ENCODE peak calls at places on chromosomes 2 and 18, in eight cellular contexts. F is endodermal cell, O is NB4, J is skeletal muscle cell, S is GM12878, Q is uterus, H is kidney, A is Karpas-422. E is an unnamed sample.

GRCh38 chr18:13390196-13390595 is 171.6 kb downstream of the LDLRAD4 start:
- DNase-seq in A (no peak), H (peak; percentile 72), Q (no peak), F (no peak), J (no peak), O (no peak), S (no peak), E (no peak)

GRCh38 chr2:118003396-118003824 is 10.5 kb downstream of the CCDC93 start:
- DNase-seq in A (peak; percentile 91), Q (peak; percentile 46), J (peak; percentile 39), H (no peak), S (peak; percentile 48), O (peak; percentile 78), F (peak; percentile 80), E (peak; percentile 46)

GRCh38 chr2:207352978-207353377 is 176.8 kb upstream of the CREB1 start:
- DNase-seq in J (no peak), O (peak; percentile 56), A (peak; percentile 81), H (no peak), Q (peak; percentile 22), S (no peak), F (no peak), E (peak; percentile 40)

GRCh38 chr18:65091737-65092329 is 659.0 kb upstream of the CDH7 start:
- DNase-seq in Q (no peak), A (peak; percentile 72), S (no peak), J (no peak), O (peak; percentile 34), F (peak; percentile 52), H (no peak), E (peak; percentile 2)

GRCh38 chr2:232276084-232276738 is 102.3 kb upstream of the ALPP start:
- DNase-seq in Q (no peak), O (no peak), S (no peak), J (no peak), F (no peak), H (no peak), A (no peak), E (no peak)

GRCh38 chr2:170271340-170271739 is 93.4 kb downstream of the MYO3B start:
- DNase-seq in J (no peak), S (no peak), A (no peak), H (no peak), F (no peak), O (no peak), Q (no peak), E (no peak)

GRCh38 chr2:148982282-148982681 is 56.2 kb upstream of the LYPD6B start:
- DNase-seq in Q (no peak), J (no peak), S (no peak), F (no peak), A (no peak), O (no peak), H (no peak), E (no peak)

GRCh38 chr2:121576263-121576662 is 45.6 kb downstream of the RNU4ATAC start:
- DNase-seq in O (no peak), F (no peak), J (no peak), S (no peak), A (no peak), Q (no peak), H (no peak), E (no peak)

GRCh38 chr2:187553908-187554703 is at the start of gene TFPI:
- DNase-seq in O (peak; percentile 49), H (no peak), S (no peak), Q (peak; percentile 43), F (no peak), A (no peak), J (peak; percentile 28), E (no peak)

GRCh38 chr18:49617846-49618245 is 56.0 kb downstream of the LIPG start:
- DNase-seq in F (peak; percentile 37), A (peak; percentile 2), O (no peak), Q (no peak), S (no peak), H (no peak), J (no peak), E (no peak)

GRCh38 chr2:37506407-37507068 is 162.1 kb downstream of the QPCT start:
- DNase-seq in J (no peak), F (no peak), O (no peak), S (no peak), H (no peak), A (no peak), Q (peak; percentile 30), E (no peak)

GRCh38 chr2:10963155-10963554 is 51.4 kb downstream of the KCNF1 start:
- DNase-seq in J (no peak), A (no peak), Q (no peak), H (no peak), O (no peak), F (no peak), S (no peak), E (no peak)

GRCh38 chr2:217248312-217248935 is 388.6 kb upstream of the TNP1 start:
- DNase-seq in S (peak; percentile 7), Q (peak; percentile 83), J (peak; percentile 62), H (peak; percentile 95), A (peak; percentile 44), F (peak; percentile 58), O (peak; percentile 78), E (no peak)

GRCh38 chr18:31040982-31041345 is 1.6 kb downstream of the DSC3 start:
- DNase-seq in H (no peak), A (no peak), S (no peak), F (peak; percentile 72), J (no peak), O (no peak), Q (no peak), E (no peak)
- H3K4me3 ChIP-seq in H (no peak overlapping the region), A (no peak overlapping the region), S (no peak overlapping the region), F (peak overlapping the region; percentile 72), J (peak overlapping the region; percentile 38), O (no peak overlapping the region), Q (no peak overlapping the region), E (no peak overlapping the region)

GRCh38 chr18:76351961-76352581 is 143.0 kb downstream of the ZNF516 start:
- DNase-seq in Q (peak; percentile 96), F (no peak), S (no peak), J (peak; percentile 74), A (no peak), O (peak; percentile 66), H (peak; percentile 83), E (no peak)
- H3K4me3 ChIP-seq in Q (peak overlapping the region; percentile 23), F (no peak overlapping the region), S (no peak overlapping the region), J (peak overlapping the region; percentile 22), A (no peak overlapping the region), O (no peak overlapping the region), H (peak overlapping the region; percentile 23), E (no peak overlapping the region)

GRCh38 chr2:102145939-102146338 is 3.4 kb downstream of the IL1R1 start:
- DNase-seq in O (no peak), A (no peak), Q (no peak), H (no peak), S (no peak), F (no peak), J (no peak), E (no peak)
- H3K4me3 ChIP-seq in O (no peak overlapping the region), A (no peak overlapping the region), Q (no peak overlapping the region), H (no peak overlapping the region), S (no peak overlapping the region), F (no peak overlapping the region), J (no peak overlapping the region), E (no peak overlapping the region)

GRCh38 chr2:14143435-14143834 is 489.1 kb upstream of the LRATD1 start:
- DNase-seq in O (no peak), H (no peak), J (no peak), S (peak; percentile 4), Q (no peak), A (no peak), F (no peak), E (no peak)

GRCh38 chr2:14136030-14136429 is 496.5 kb upstream of the LRATD1 start:
- DNase-seq in J (no peak), Q (no peak), H (no peak), S (no peak), A (no peak), F (no peak), O (no peak), E (no peak)

GRCh38 chr2:14137643-14138042 is 494.9 kb upstream of the LRATD1 start:
- DNase-seq in H (no peak), O (no peak), A (no peak), F (peak; percentile 77), Q (no peak), S (no peak), J (no peak), E (no peak)

GRCh38 chr2:14134737-14135136 is 497.8 kb upstream of the LRATD1 start:
- DNase-seq in H (no peak), J (peak; percentile 6), O (no peak), Q (no peak), F (no peak), S (no peak), A (no peak), E (no peak)

DNA sequence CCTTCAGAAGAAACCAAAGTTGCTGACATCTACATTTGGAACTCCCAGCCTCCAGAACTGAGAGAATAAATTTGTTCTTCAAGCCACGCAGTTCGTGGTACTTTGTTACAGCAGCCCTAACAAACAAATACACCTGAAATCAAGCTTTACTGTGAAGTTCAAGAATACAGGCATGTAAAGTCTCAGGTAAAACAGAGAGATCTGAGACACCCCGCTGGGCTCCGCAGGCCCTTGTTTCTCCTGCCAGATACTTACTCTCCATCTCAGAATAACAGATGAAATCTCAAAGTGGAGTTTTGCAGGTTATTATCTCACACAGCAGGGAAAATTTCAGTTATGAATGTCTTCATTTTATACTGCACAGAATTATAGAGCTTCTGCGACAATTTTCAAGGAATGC is 492.5 kb upstream of the LRATD1 start:
- DNase-seq in O (no peak), H (peak; percentile 39), J (no peak), Q (no peak), F (peak; percentile 75), A (no peak), S (no peak), E (no peak)
- H3K4me3 ChIP-seq in O (no peak overlapping the region), H (no peak overlapping the region), J (no peak overlapping the region), Q (no peak overlapping the region), F (no peak overlapping the region), A (no peak overlapping the region), S (no peak overlapping the region), E (no peak overlapping the region)

GRCh38 chr2:201232125-201232815 is 28.1 kb upstream of the CASP8 start:
- DNase-seq in Q (peak; percentile 79), H (peak; percentile 96), S (peak; percentile 80), J (peak; percentile 49), F (peak; percentile 98), A (peak; percentile 98), O (peak; percentile 98), E (peak; percentile 89)
- H3K4me3 ChIP-seq in Q (no peak overlapping the region), H (peak overlapping the region; percentile 10), S (peak overlapping the region; percentile 96), J (no peak overlapping the region), F (peak overlapping the region; percentile 18), A (peak overlapping the region; percentile 70), O (peak overlapping the region; percentile 85), E (no peak overlapping the region)

GRCh38 chr2:238231251-238231793 is 8.5 kb downstream of the HES6 start:
- DNase-seq in F (peak; percentile 91), A (no peak), H (peak; percentile 92), O (peak; percentile 94), Q (peak; percentile 81), S (no peak), J (no peak), E (no peak)
- H3K4me3 ChIP-seq in F (peak overlapping the region; percentile 75), A (no peak overlapping the region), H (peak overlapping the region; percentile 62), O (peak overlapping the region; percentile 80), Q (peak overlapping the region; percentile 40), S (no peak overlapping the region), J (peak overlapping the region; percentile 49), E (no peak overlapping the region)

E was measured in WERI-Rb-1.